ENCODE peak calls at places on chromosome 13, in nine cellular contexts. F, X, Z, D, J, V, M, K and G are unnamed samples.

GRCh38 chr13:106514928-106515634 is 20.4 kb downstream of the EFNB2 start:
- DNase-seq in V (no peak), D (no peak), F (no peak), K (no peak), Z (no peak), X (no peak), J (no peak), M (no peak), G (no peak)

GRCh38 chr13:49497272-49497671 is 1.5 kb downstream of the PHF11 start:
- DNase-seq in F (no peak), K (no peak), Z (no peak), V (no peak), X (no peak), M (no peak), D (no peak), J (no peak), G (no peak)

GRCh38 chr13:23941216-23941615 is 43.9 kb upstream of the C1QTNF9B start:
- DNase-seq in M (no peak), X (no peak), F (no peak), V (no peak), J (no peak), K (no peak), D (no peak), Z (no peak), G (no peak)

GRCh38 chr13:110314516-110315245 is 7.6 kb downstream of the COL4A2 start:
- DNase-seq in X (peak; percentile 83), V (peak; percentile 78), Z (no peak), D (no peak), J (no peak), F (no peak), M (no peak), K (no peak), G (no peak)

GRCh38 chr13:100899720-100900316 is 225.2 kb upstream of the TMTC4 start:
- DNase-seq in M (no peak), K (no peak), V (no peak), F (no peak), X (no peak), D (no peak), Z (no peak), J (no peak), G (no peak)

GRCh38 chr13:110345701-110346100 is 38.6 kb downstream of the COL4A2 start:
- DNase-seq in X (no peak), F (no peak), D (no peak), M (no peak), V (no peak), K (no peak), Z (no peak), J (no peak), G (no peak)

GRCh38 chr13:23928985-23929384 is 31.7 kb upstream of the C1QTNF9B start:
- DNase-seq in V (no peak), J (no peak), Z (peak; percentile 27), F (no peak), K (no peak), M (no peak), X (no peak), D (no peak), G (no peak)

GRCh38 chr13:48304132-48304876 is 753 bp downstream of the RB1 start:
- DNase-seq in D (peak; percentile 78), X (peak; percentile 49), V (peak; percentile 47), J (no peak), F (peak; percentile 71), M (no peak), K (no peak), Z (no peak), G (no peak)

GRCh38 chr13:114132419-114133121 is at the start of gene RASA3:
- DNase-seq in D (peak; percentile 75), M (peak; percentile 79), F (peak; percentile 90), X (peak; percentile 94), V (peak; percentile 85), K (no peak), Z (no peak), J (peak; percentile 83), G (peak; percentile 55)

GRCh38 chr13:107117327-107118012 is 549.5 kb upstream of the ARGLU1 start:
- DNase-seq in D (no peak), K (no peak), X (no peak), Z (no peak), F (no peak), J (no peak), V (no peak), M (no peak), G (no peak)

GRCh38 chr13:40777166-40777956 is 6.4 kb upstream of the MRPS31 start:
- DNase-seq in Z (no peak), M (no peak), K (no peak), D (peak; percentile 65), X (peak; percentile 71), V (no peak), J (no peak), F (peak; percentile 45), G (no peak)

GRCh38 chr13:46389985-46390384 is 2.9 kb upstream of the RUBCNL start:
- DNase-seq in Z (no peak), X (no peak), D (peak; percentile 61), F (peak; percentile 73), K (no peak), V (peak; percentile 30), M (peak; percentile 24), J (no peak), G (peak; percentile 28)

GRCh38 chr13:46388846-46389245 is 1.8 kb upstream of the RUBCNL start:
- DNase-seq in X (no peak), J (no peak), V (no peak), K (no peak), F (no peak), D (no peak), M (no peak), Z (no peak), G (no peak)

GRCh38 chr13:46386996-46387851 is at the start of gene RUBCNL:
- DNase-seq in V (peak; percentile 36), F (peak; percentile 84), X (peak; percentile 70), J (no peak), Z (no peak), M (peak; percentile 32), D (peak; percentile 69), K (no peak), G (peak; percentile 9)

GRCh38 chr13:46388308-46388707 is 1.3 kb upstream of the RUBCNL start:
- DNase-seq in M (no peak), Z (no peak), J (no peak), D (no peak), X (no peak), V (no peak), F (no peak), K (no peak), G (no peak)

GRCh38 chr13:46389457-46389856 is 2.4 kb upstream of the RUBCNL start:
- DNase-seq in K (no peak), X (no peak), F (no peak), M (no peak), D (no peak), V (no peak), J (no peak), Z (no peak), G (no peak)
- H3K27me3 ChIP-seq in K (peaks cover 5% of the 10 kb centered on the region), X (peaks cover 41% of the 10 kb centered on the region), F (no peaks in the 10 kb centered on the region), M (peaks cover 4% of the 10 kb centered on the region), D (no peaks in the 10 kb centered on the region), V (peaks cover 24% of the 10 kb centered on the region), J (peaks cover 20% of the 10 kb centered on the region), Z (peaks cover 23% of the 10 kb centered on the region), G (no peaks in the 10 kb centered on the region)

GRCh38 chr13:99086869-99087129 is 108.9 kb upstream of the DOCK9 start:
- DNase-seq in V (peak; percentile 40), X (no peak), D (peak; percentile 36), F (no peak), M (peak; percentile 61), J (peak; percentile 75), K (no peak), Z (no peak), G (no peak)

GRCh38 chr13:99085846-99086148 is 107.9 kb upstream of the DOCK9 start:
- DNase-seq in J (no peak), V (no peak), M (no peak), D (no peak), X (no peak), K (no peak), F (no peak), Z (no peak), G (no peak)

GRCh38 chr13:99087130-99087953 is 109.5 kb upstream of the DOCK9 start:
- DNase-seq in V (peak; percentile 92), D (peak; percentile 90), Z (peak; percentile 25), J (peak; percentile 94), X (peak; percentile 94), M (peak; percentile 93), K (peak; percentile 97), F (peak; percentile 91), G (peak; percentile 83)

GRCh38 chr13:99085139-99085845 is 107.4 kb upstream of the DOCK9 start:
- DNase-seq in Z (no peak), X (peak; percentile 28), M (peak; percentile 36), K (no peak), J (no peak), D (no peak), V (no peak), F (peak; percentile 13), G (no peak)

GRCh38 chr13:99086149-99086868 is 108.4 kb upstream of the DOCK9 start:
- DNase-seq in Z (no peak), X (peak; percentile 77), M (peak; percentile 74), V (peak; percentile 55), K (no peak), F (peak; percentile 75), J (peak; percentile 66), D (peak; percentile 49), G (peak; percentile 62)
- H3K27me3 ChIP-seq in Z (peaks cover 3% of the 10 kb centered on the region), X (peaks cover 20% of the 10 kb centered on the region), M (no peaks in the 10 kb centered on the region), V (no peaks in the 10 kb centered on the region), K (no peaks in the 10 kb centered on the region), F (no peaks in the 10 kb centered on the region), J (no peaks in the 10 kb centered on the region), D (no peaks in the 10 kb centered on the region), G (no peaks in the 10 kb centered on the region)

DNA sequence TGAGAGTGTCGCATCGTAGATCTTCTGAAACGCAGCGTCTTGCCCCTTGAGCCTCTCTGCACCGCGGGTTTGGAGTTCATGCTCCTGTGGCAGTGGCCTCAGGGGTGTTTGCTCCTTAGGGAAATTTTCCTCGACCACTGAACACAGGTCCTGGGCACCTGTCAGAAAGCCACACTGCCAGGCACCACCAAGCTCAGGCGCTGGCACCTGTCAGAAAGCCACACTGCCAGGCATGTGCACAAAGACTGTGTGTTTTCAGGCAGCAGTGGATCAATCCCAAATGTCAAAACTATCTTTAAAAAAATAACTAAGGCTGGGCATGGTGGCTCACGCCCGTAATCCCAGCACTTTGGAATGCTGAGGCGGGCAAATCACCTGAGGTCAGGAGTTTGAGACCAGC is 87.1 kb downstream of the ATP11A start:
- DNase-seq in D (no peak), K (no peak), V (no peak), F (no peak), M (no peak), X (no peak), Z (no peak), J (peak; percentile 40), G (no peak)
- H3K27me3 ChIP-seq in D (no peaks in the 10 kb centered on the region), K (no peaks in the 10 kb centered on the region), V (no peaks in the 10 kb centered on the region), F (no peaks in the 10 kb centered on the region), M (no peaks in the 10 kb centered on the region), X (no peaks in the 10 kb centered on the region), Z (no peaks in the 10 kb centered on the region), J (no peaks in the 10 kb centered on the region), G (no peaks in the 10 kb centered on the region)

DNA sequence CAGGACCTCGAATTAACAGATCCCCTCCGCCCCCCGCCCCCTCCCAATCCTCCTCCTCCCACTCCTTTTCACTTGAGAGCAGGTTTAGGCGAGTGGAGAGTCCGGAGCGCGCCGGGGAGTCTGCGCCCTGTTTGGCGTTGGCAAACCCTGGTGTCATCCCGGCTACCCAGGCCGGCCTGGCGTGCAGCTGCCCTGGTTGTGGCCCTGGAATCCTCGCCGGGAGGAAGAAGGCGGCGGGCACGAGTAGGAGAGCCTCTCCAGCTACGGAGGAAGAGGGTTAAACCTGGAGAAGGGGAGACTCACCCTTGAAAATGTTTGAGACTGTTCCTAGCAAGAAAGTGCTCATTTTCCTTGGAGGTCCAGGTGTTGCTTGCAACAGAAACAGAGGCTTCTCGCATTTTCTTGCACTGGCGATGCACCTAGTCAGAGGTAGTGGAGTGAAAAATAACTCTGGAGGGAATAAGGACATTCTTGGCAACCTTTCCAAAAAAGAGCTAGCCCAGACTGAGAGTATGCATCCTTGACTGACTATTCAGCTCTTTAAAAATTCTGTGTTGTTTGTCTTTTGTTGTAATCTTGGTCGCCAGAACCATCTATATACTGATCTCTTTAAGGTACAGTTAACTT is 1.3 kb upstream of the SOX21 start:
- DNase-seq in M (no peak), V (no peak), K (no peak), Z (no peak), F (no peak), X (no peak), D (no peak), J (no peak), G (no peak)
- H3K27me3 ChIP-seq in M (peaks cover 23% of the 10 kb centered on the region), V (peaks cover 88% of the 10 kb centered on the region), K (peaks cover 41% of the 10 kb centered on the region), Z (peaks cover 28% of the 10 kb centered on the region), F (peaks cover 3% of the 10 kb centered on the region), X (peaks cover 94% of the 10 kb centered on the region), D (peaks cover 39% of the 10 kb centered on the region), J (peaks cover 67% of the 10 kb centered on the region), G (peaks cover 27% of the 10 kb centered on the region)